ENCODE peak calls at places on chromosomes 3 and 15, in four cellular contexts. One of them, this sample, is unnamed.
A peak's percentile ranks its signal among the peaks of the same experiment; 100 is the strongest.

GRCh38 chr3:186526256-186526606 is 17.9 kb downstream of the CRYGS start:
- DNase-seq in EL: no peak
- DNase-seq in GM04504: no peak
- DNase-seq in foreskin fibroblast: no peak
- DNase-seq in this sample: no peak

GRCh38 chr3:124201786-124202185 is 209.9 kb upstream of the ROPN1 start:
- DNase-seq in EL: no peak
- DNase-seq in GM04504: no peak
- DNase-seq in foreskin fibroblast: no peak
- DNase-seq in this sample: no peak

GRCh38 chr3:76131396-76132153 is 346.2 kb upstream of the ZNF717 start:
- DNase-seq in EL: peak; percentile 80
- DNase-seq in GM04504: no peak
- DNase-seq in foreskin fibroblast: no peak
- DNase-seq in this sample: no peak

GRCh38 chr3:36480916-36481648 is 100.8 kb downstream of the STAC start:
- DNase-seq in EL: peak; percentile 42
- DNase-seq in GM04504: peak; percentile 79
- DNase-seq in foreskin fibroblast: no peak
- DNase-seq in this sample: no peak

GRCh38 chr3:182342252-182342651 is 451.1 kb upstream of the ATP11B start:
- DNase-seq in EL: no peak
- DNase-seq in GM04504: no peak
- DNase-seq in foreskin fibroblast: no peak
- DNase-seq in this sample: no peak

GRCh38 chr3:125087768-125088391 is 32.1 kb upstream of the HEG1 start:
- DNase-seq in EL: peak; percentile 74
- DNase-seq in GM04504: peak; percentile 72
- DNase-seq in foreskin fibroblast: peak; percentile 46
- DNase-seq in this sample: no peak

GRCh38 chr15:50487287-50487686 is 59.2 kb downstream of the USP50 start:
- DNase-seq in EL: no peak
- DNase-seq in GM04504: no peak
- DNase-seq in foreskin fibroblast: no peak
- DNase-seq in this sample: no peak

GRCh38 chr3:189132125-189132744 is 39.5 kb upstream of the TPRG1 start:
- DNase-seq in EL: peak; percentile 87
- DNase-seq in GM04504: peak; percentile 44
- DNase-seq in foreskin fibroblast: peak; percentile 71
- DNase-seq in this sample: no peak

GRCh38 chr3:105085506-105085905 is 281.2 kb upstream of the ALCAM start:
- DNase-seq in EL: no peak
- DNase-seq in GM04504: no peak
- DNase-seq in foreskin fibroblast: no peak
- DNase-seq in this sample: no peak

GRCh38 chr3:23806322-23807160 is 786 bp downstream of the UBE2E1 start:
- DNase-seq in EL: peak; percentile 24
- DNase-seq in GM04504: no peak
- DNase-seq in foreskin fibroblast: no peak
- DNase-seq in this sample: no peak

GRCh38 chr3:37974121-37974927 is 16.3 kb upstream of the VILL start:
- DNase-seq in EL: peak; percentile 62
- DNase-seq in GM04504: peak; percentile 20
- DNase-seq in foreskin fibroblast: peak; percentile 48
- DNase-seq in this sample: no peak

GRCh38 chr3:76324101-76324500 is 538.8 kb upstream of the ZNF717 start:
- DNase-seq in EL: no peak
- DNase-seq in GM04504: no peak
- DNase-seq in foreskin fibroblast: no peak
- DNase-seq in this sample: no peak

GRCh38 chr15:48710952-48711495 is 65.5 kb upstream of the FBN1 start:
- DNase-seq in EL: no peak
- DNase-seq in GM04504: no peak
- DNase-seq in foreskin fibroblast: peak; percentile 75
- DNase-seq in this sample: no peak

GRCh38 chr15:40539030-40539429 is 25.8 kb downstream of the CCDC32 start:
- DNase-seq in EL: no peak
- DNase-seq in GM04504: no peak
- DNase-seq in foreskin fibroblast: no peak
- DNase-seq in this sample: no peak

GRCh38 chr3:108705045-108705444 is 52.2 kb downstream of the RETNLB start:
- DNase-seq in EL: no peak
- DNase-seq in GM04504: no peak
- DNase-seq in foreskin fibroblast: no peak
- DNase-seq in this sample: no peak

GRCh38 chr15:101808201-101808600 is 3.8 kb upstream of the OR4F15 start:
- DNase-seq in EL: peak; percentile 52
- DNase-seq in GM04504: peak; percentile 38
- DNase-seq in foreskin fibroblast: peak; percentile 48
- DNase-seq in this sample: no peak

GRCh38 chr3:25563601-25564000 is 101.1 kb downstream of the TOP2B start:
- DNase-seq in EL: peak; percentile 22
- DNase-seq in GM04504: no peak
- DNase-seq in foreskin fibroblast: no peak
- DNase-seq in this sample: no peak

GRCh38 chr15:41307679-41308078 is 24.7 kb downstream of the OIP5 start:
- DNase-seq in EL: no peak
- DNase-seq in GM04504: no peak
- DNase-seq in foreskin fibroblast: no peak
- DNase-seq in this sample: no peak

GRCh38 chr15:90101130-90101968 is 919 bp downstream of the IDH2 start:
- DNase-seq in EL: peak; percentile 27
- DNase-seq in GM04504: no peak
- DNase-seq in foreskin fibroblast: no peak
- DNase-seq in this sample: no peak

GRCh38 chr15:80461370-80462060 is 57.3 kb downstream of the ARNT2 start:
- DNase-seq in EL: no peak
- DNase-seq in GM04504: no peak
- DNase-seq in foreskin fibroblast: no peak
- DNase-seq in this sample: no peak

GRCh38 chr3:146223401-146224373 is 27.2 kb downstream of the PLSCR4 start:
- DNase-seq in EL: no peak
- DNase-seq in GM04504: no peak
- DNase-seq in foreskin fibroblast: no peak
- DNase-seq in this sample: no peak

GRCh38 chr3:10017636-10018292 is 8.5 kb upstream of the FANCD2 start:
- DNase-seq in EL: peak; percentile 86
- DNase-seq in GM04504: peak; percentile 56
- DNase-seq in foreskin fibroblast: peak; percentile 87
- DNase-seq in this sample: no peak

GRCh38 chr3:106711650-106712049 is 665.6 kb upstream of the CCDC54 start:
- DNase-seq in EL: peak; percentile 80
- DNase-seq in GM04504: peak; percentile 17
- DNase-seq in foreskin fibroblast: peak; percentile 40
- DNase-seq in this sample: no peak

GRCh38 chr15:86018679-86019078 is 61.0 kb upstream of the AGBL1 start:
- DNase-seq in EL: no peak
- DNase-seq in GM04504: no peak
- DNase-seq in foreskin fibroblast: no peak
- DNase-seq in this sample: no peak

GRCh38 chr3:100893590-100893989 is 99.6 kb downstream of the ABI3BP start:
- DNase-seq in EL: peak; percentile 36
- DNase-seq in GM04504: no peak
- DNase-seq in foreskin fibroblast: peak; percentile 27
- DNase-seq in this sample: no peak

GRCh38 chr3:160133757-160134156 is 91.5 kb upstream of the C3orf80 start:
- DNase-seq in EL: no peak
- DNase-seq in GM04504: no peak
- DNase-seq in foreskin fibroblast: no peak
- DNase-seq in this sample: no peak

GRCh38 chr3:63193647-63194046 is 84.5 kb upstream of the SYNPR start:
- DNase-seq in EL: peak; percentile 11
- DNase-seq in GM04504: peak; percentile 3
- DNase-seq in foreskin fibroblast: peak; percentile 4
- DNase-seq in this sample: peak; percentile 3

GRCh38 chr3:43872901-43873300 is 182.2 kb downstream of the ABHD5 start:
- DNase-seq in EL: peak; percentile 77
- DNase-seq in GM04504: no peak
- DNase-seq in foreskin fibroblast: no peak
- DNase-seq in this sample: no peak

GRCh38 chr15:96341465-96342142 is 11.1 kb downstream of the NR2F2 start:
- DNase-seq in EL: no peak
- DNase-seq in GM04504: no peak
- DNase-seq in foreskin fibroblast: no peak
- DNase-seq in this sample: no peak

GRCh38 chr3:11438636-11439035 is 166.4 kb downstream of the ATG7 start:
- DNase-seq in EL: no peak
- DNase-seq in GM04504: no peak
- DNase-seq in foreskin fibroblast: no peak
- DNase-seq in this sample: no peak

GRCh38 chr15:65132841-65133549 is 613 bp downstream of the PDCD7 start:
- DNase-seq in EL: peak; percentile 46
- DNase-seq in GM04504: peak; percentile 17
- DNase-seq in foreskin fibroblast: peak; percentile 54
- DNase-seq in this sample: no peak